ENCODE peak calls at places on chromosomes 6 and 20, in five cellular contexts. B is activated effector memory CD4-positive, alpha-beta T cell treated with anti-CD3 and anti-CD28 coated beads, Interleukin-2, amount 50 U/mL, for 16 hours; T is brain microvascular endothelial cell; M is ecto neural progenitor cell; K is posterior vena cava. Z is an unnamed sample.

GRCh38 chr20:33859157-33859695 is 48.1 kb downstream of the CHMP4B start:
- DNase-seq in M (no peak), T (peak; percentile 12), K (no peak), B (peak; percentile 72), Z (no peak)

GRCh38 chr20:1806456-1806855 is 88.8 kb upstream of the SIRPA start:
- DNase-seq in T (no peak), B (no peak), M (peak; percentile 37), K (no peak), Z (no peak)

GRCh38 chr6:44446626-44447297 is 59.3 kb downstream of the CDC5L start:
- DNase-seq in K (no peak), M (no peak), T (no peak), B (no peak), Z (no peak)

GRCh38 chr6:32177182-32177787 is 920 bp upstream of the RNF5 start:
- DNase-seq in K (no peak), T (peak; percentile 54), M (no peak), B (no peak), Z (peak; percentile 98)

GRCh38 chr6:30744054-30744805 is at the start of gene IER3:
- DNase-seq in T (peak; percentile 90), M (peak; percentile 86), B (peak; percentile 93), K (peak; percentile 96), Z (peak; percentile 75)

GRCh38 chr20:12984069-12984765 is 24.6 kb upstream of the SPTLC3 start:
- DNase-seq in K (no peak), M (no peak), B (no peak), T (no peak), Z (no peak)

GRCh38 chr20:31718952-31719643 is 3.6 kb downstream of the BCL2L1 start:
- DNase-seq in M (no peak), T (no peak), B (no peak), K (no peak), Z (no peak)

GRCh38 chr20:64129146-64129782 is 21.9 kb upstream of the NPBWR2 start:
- DNase-seq in T (no peak), M (no peak), B (peak; percentile 57), K (peak; percentile 61), Z (no peak)

GRCh38 chr6:6643398-6643797 is 54.9 kb downstream of the LY86 start:
- DNase-seq in M (no peak), K (no peak), T (no peak), B (no peak), Z (no peak)

GRCh38 chr6:68226460-68226859 is 408.6 kb upstream of the ADGRB3 start:
- DNase-seq in K (no peak), B (no peak), M (no peak), T (no peak), Z (no peak)

GRCh38 chr20:49766979-49767419 is 45.6 kb upstream of the SLC9A8 start:
- DNase-seq in T (no peak), M (no peak), K (no peak), B (no peak), Z (no peak)

GRCh38 chr20:2799688-2800589 is 488 bp downstream of the CPXM1 start:
- DNase-seq in M (peak; percentile 68), B (no peak), T (no peak), K (no peak), Z (no peak)

GRCh38 chr6:135277422-135277821 is 96.3 kb downstream of the MYB start:
- DNase-seq in M (no peak), B (no peak), K (no peak), T (no peak), Z (no peak)

GRCh38 chr20:7232796-7233195 is 465.3 kb downstream of the BMP2 start:
- DNase-seq in T (no peak), B (no peak), M (no peak), K (no peak), Z (no peak)

GRCh38 chr20:1281279-1282057 is 15.4 kb downstream of the SNPH start:
- DNase-seq in T (no peak), B (no peak), M (peak; percentile 17), K (no peak), Z (no peak)

GRCh38 chr20:12243327-12243726 is 325.6 kb downstream of the BTBD3 start:
- DNase-seq in M (no peak), T (no peak), B (no peak), K (no peak), Z (no peak)

GRCh38 chr20:46648903-46649649 is 2.2 kb downstream of the SLC13A3 start:
- DNase-seq in T (no peak), K (no peak), M (no peak), B (no peak), Z (no peak)

GRCh38 chr20:2914160-2914559 is 40.9 kb downstream of the PTPRA start:
- DNase-seq in B (no peak), K (no peak), M (no peak), T (peak; percentile 4), Z (no peak)

GRCh38 chr6:28747631-28748157 is 176.1 kb downstream of the TRIM27 start:
- DNase-seq in M (peak; percentile 77), K (no peak), B (no peak), T (peak; percentile 98), Z (peak; percentile 89)

GRCh38 chr6:79570129-79570801 is 33.0 kb upstream of the LCA5 start:
- DNase-seq in K (no peak), M (no peak), T (peak; percentile 72), B (no peak), Z (peak; percentile 76)

GRCh38 chr20:34104059-34104458 is 8.0 kb downstream of the EIF2S2 start:
- DNase-seq in M (no peak), K (no peak), T (no peak), B (no peak), Z (no peak)

GRCh38 chr6:154969796-154970195 is 25.3 kb upstream of the TIAM2 start:
- DNase-seq in K (no peak), B (no peak), T (no peak), M (no peak), Z (no peak)

GRCh38 chr6:34819571-34820480 is 27.9 kb downstream of the BLTP3A start:
- DNase-seq in B (no peak), T (no peak), K (no peak), M (no peak), Z (no peak)

GRCh38 chr6:126217497-126217896 is 122.4 kb upstream of the CENPW start:
- DNase-seq in B (no peak), T (no peak), K (no peak), M (no peak), Z (no peak)

GRCh38 chr6:90285611-90286381 is 10.8 kb downstream of the BACH2 start:
- DNase-seq in B (peak; percentile 82), M (peak; percentile 72), T (peak; percentile 92), K (peak; percentile 93), Z (no peak)

GRCh38 chr20:48995599-48995998 is 50.5 kb upstream of the CSE1L start:
- DNase-seq in T (no peak), B (no peak), M (no peak), K (no peak), Z (no peak)

GRCh38 chr20:1150218-1150617 is 31.8 kb downstream of the PSMF1 start:
- DNase-seq in M (no peak), B (no peak), K (no peak), T (no peak), Z (no peak)

GRCh38 chr20:36974660-36975059 is 23.2 kb upstream of the SAMHD1 start:
- DNase-seq in B (peak; percentile 66), K (no peak), M (no peak), T (no peak), Z (no peak)

GRCh38 chr6:155646443-155646842 is 190.8 kb upstream of the NOX3 start:
- DNase-seq in M (no peak), T (no peak), B (no peak), K (no peak), Z (no peak)

GRCh38 chr6:7727150-7727950 is 1.5 kb downstream of the BMP6 start:
- DNase-seq in K (no peak), B (no peak), M (peak; percentile 64), T (no peak), Z (no peak)

GRCh38 chr6:75377386-75377785 is 92.8 kb upstream of the TMEM30A start:
- DNase-seq in K (no peak), M (no peak), B (no peak), T (no peak), Z (peak; percentile 27)

GRCh38 chr6:113104546-113105325 is 752.4 kb upstream of the MARCKS start:
- DNase-seq in B (no peak), M (no peak), K (no peak), T (no peak), Z (no peak)

GRCh38 chr20:63154395-63154794 is 61.5 kb downstream of the YTHDF1 start:
- DNase-seq in T (no peak), M (no peak), B (no peak), K (peak; percentile 41), Z (no peak)

GRCh38 chr6:75526502-75527127 is 33.0 kb upstream of the FILIP1 start:
- DNase-seq in M (peak; percentile 49), B (peak; percentile 70), K (no peak), T (peak; percentile 83), Z (peak; percentile 43)

GRCh38 chr6:139801571-139802321 is 427.3 kb upstream of the CITED2 start:
- DNase-seq in M (no peak), K (no peak), T (peak; percentile 25), B (no peak), Z (no peak)

GRCh38 chr6:157989541-157990289 is 8.1 kb downstream of the SYNJ2 start:
- DNase-seq in M (peak; percentile 48), T (no peak), K (peak; percentile 80), B (peak; percentile 60), Z (no peak)

GRCh38 chr20:61719691-61720347 is 345.9 kb downstream of the TAF4 start:
- DNase-seq in B (peak; percentile 76), M (no peak), T (no peak), K (no peak), Z (no peak)

GRCh38 chr6:156577749-156578148 is 199.4 kb upstream of the ARID1B start:
- DNase-seq in K (no peak), B (no peak), M (no peak), T (no peak), Z (no peak)

GRCh38 chr20:40654876-40655275 is 34.2 kb downstream of the MAFB start:
- DNase-seq in B (no peak), M (no peak), T (peak; percentile 12), K (no peak), Z (no peak)